ENCODE peak calls at places on chromosome 15, in five cellular contexts. A is GM12878, F is HCT116, Q is H1, H is K562. S is an unnamed sample.

GRCh38 chr15:65819563-65819960 is 27.5 kb upstream of the DENND4A start:
- DNase-seq in A (no peak), Q (no peak), H (peak; percentile 81), F (no peak), S (peak; percentile 45)

GRCh38 chr15:76108021-76108723 is 48.4 kb downstream of the TMEM266 start:
- DNase-seq in Q (no peak), H (no peak), F (no peak), A (no peak), S (no peak)

GRCh38 chr15:95018888-95019545 is 787.7 kb downstream of the MCTP2 start:
- DNase-seq in H (peak; percentile 9), A (no peak), Q (no peak), F (no peak), S (no peak)

GRCh38 chr15:80855206-80855605 is 76.0 kb downstream of the CEMIP start:
- DNase-seq in A (no peak), Q (no peak), H (no peak), F (no peak), S (no peak)

GRCh38 chr15:98123834-98124233 is 163.3 kb downstream of the ARRDC4 start:
- DNase-seq in A (no peak), F (no peak), H (no peak), Q (no peak), S (no peak)

GRCh38 chr15:84702961-84703482 is 12.9 kb downstream of the SEC11A start:
- DNase-seq in F (no peak), H (no peak), A (no peak), Q (no peak), S (no peak)

GRCh38 chr15:87537295-87537694 is 719.2 kb downstream of the NTRK3 start:
- DNase-seq in F (no peak), H (no peak), A (no peak), Q (no peak), S (no peak)

GRCh38 chr15:50241684-50242450 is 23.7 kb downstream of the HDC start:
- DNase-seq in A (no peak), H (no peak), F (no peak), Q (no peak), S (no peak)

GRCh38 chr15:85116925-85117646 is 135.4 kb downstream of the PDE8A start:
- DNase-seq in Q (no peak), H (no peak), A (peak; percentile 7), F (no peak), S (no peak)

GRCh38 chr15:37038036-37038715 is 62.2 kb downstream of the MEIS2 start:
- DNase-seq in H (no peak), Q (no peak), A (no peak), F (no peak), S (no peak)

GRCh38 chr15:68316061-68316804 is 38.7 kb downstream of the FEM1B start:
- DNase-seq in H (peak; percentile 31), A (no peak), F (no peak), Q (no peak), S (no peak)

GRCh38 chr15:57196865-57197264 is 179.4 kb upstream of the CGNL1 start:
- DNase-seq in H (no peak), F (no peak), A (no peak), Q (no peak), S (no peak)

GRCh38 chr15:61447981-61448380 is 218.9 kb upstream of the RORA start:
- DNase-seq in A (no peak), Q (no peak), H (no peak), F (no peak), S (no peak)

GRCh38 chr15:92979011-92979701 is 79.0 kb downstream of the CHD2 start:
- DNase-seq in F (no peak), H (no peak), Q (no peak), A (peak; percentile 9), S (no peak)

GRCh38 chr15:66702035-66702769 is at the start of gene SMAD6:
- DNase-seq in Q (peak; percentile 93), A (no peak), H (peak; percentile 87), F (peak; percentile 95), S (peak; percentile 98)

GRCh38 chr15:32970847-32971246 is 223.7 kb downstream of the FMN1 start:
- DNase-seq in H (no peak), Q (no peak), F (no peak), A (no peak), S (no peak)

GRCh38 chr15:58957101-58957973 is 23.9 kb upstream of the SLTM start:
- DNase-seq in F (peak; percentile 81), H (peak; percentile 61), Q (no peak), A (no peak), S (peak; percentile 69)

GRCh38 chr15:65883571-65883970 is 14.3 kb downstream of the RAB11A start:
- DNase-seq in A (no peak), Q (no peak), F (no peak), H (no peak), S (no peak)

GRCh38 chr15:29473621-29474105 is 204.0 kb upstream of the NSMCE3 start:
- DNase-seq in Q (no peak), A (no peak), F (no peak), H (no peak), S (no peak)

GRCh38 chr15:62739507-62739906 is 303.0 kb upstream of the TPM1 start:
- DNase-seq in A (no peak), Q (no peak), F (no peak), H (no peak), S (no peak)

GRCh38 chr15:49063402-49064280 is 17.4 kb upstream of the SECISBP2L start:
- DNase-seq in F (no peak), H (no peak), A (no peak), Q (no peak), S (no peak)

GRCh38 chr15:49471733-49472132 is 48.7 kb downstream of the FGF7 start:
- DNase-seq in F (no peak), Q (no peak), A (peak; percentile 40), H (no peak), S (no peak)

GRCh38 chr15:74269362-74270035 is 33.4 kb downstream of the CCDC33 start:
- DNase-seq in H (no peak), F (no peak), A (no peak), Q (no peak), S (no peak)

GRCh38 chr15:59685737-59686297 is 3.3 kb downstream of the BNIP2 start:
- DNase-seq in H (no peak), A (no peak), Q (no peak), F (no peak), S (no peak)

GRCh38 chr15:23823508-23823907 is 136.4 kb upstream of the NDN start:
- DNase-seq in F (no peak), A (no peak), Q (peak; percentile 56), H (peak; percentile 20), S (peak; percentile 29)

GRCh38 chr15:62027916-62028315 is 32.3 kb downstream of the VPS13C start:
- DNase-seq in A (no peak), H (no peak), Q (no peak), F (no peak), S (no peak)

DNA sequence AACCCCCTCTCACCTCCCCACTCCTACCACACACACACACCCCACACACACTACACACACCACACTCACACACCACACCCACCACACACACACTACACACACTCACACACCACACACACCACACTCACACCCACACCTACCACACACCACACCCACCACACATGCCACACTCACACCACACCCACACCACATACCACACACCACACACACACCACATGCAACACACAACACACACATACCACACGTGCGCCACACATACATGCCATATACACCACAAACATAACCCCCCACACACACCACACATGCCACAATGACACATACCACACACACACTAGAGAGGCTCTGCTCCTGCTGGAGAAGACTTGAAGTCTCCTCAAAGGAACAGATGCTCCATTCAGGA is 5.9 kb upstream of the ITPKA start:
- DNase-seq in A (no peak), Q (no peak), H (no peak), F (no peak), S (no peak)
- TF ChIP-seq SRF in A (no peak), Q (no peak), H (no peak), F (no peak), S (no peak)

DNA sequence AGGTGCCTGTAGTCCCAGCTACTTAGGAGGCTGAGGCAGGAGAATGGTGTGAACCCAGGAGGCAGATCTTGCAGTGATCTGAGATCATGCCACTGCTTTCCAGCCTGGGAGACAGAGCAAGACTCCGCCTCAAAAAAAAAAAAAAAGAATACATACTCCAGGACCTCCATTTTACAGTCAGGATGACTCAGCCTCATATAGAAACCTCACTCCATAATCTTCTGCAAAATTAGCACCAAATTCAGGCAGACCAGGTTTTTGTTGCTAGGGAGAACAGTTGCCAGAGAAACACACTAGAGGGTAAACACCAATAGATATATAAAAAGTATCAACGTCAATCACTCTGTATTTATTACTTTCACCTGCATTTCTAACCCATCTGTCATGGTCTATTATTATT is 28.3 kb upstream of the AP3B2 start:
- DNase-seq in F (no peak), A (no peak), Q (no peak), H (peak; percentile 26), S (no peak)
- TF ChIP-seq SRF in F (no peak), A (no peak), Q (no peak), H (no peak), S (no peak)

DNA sequence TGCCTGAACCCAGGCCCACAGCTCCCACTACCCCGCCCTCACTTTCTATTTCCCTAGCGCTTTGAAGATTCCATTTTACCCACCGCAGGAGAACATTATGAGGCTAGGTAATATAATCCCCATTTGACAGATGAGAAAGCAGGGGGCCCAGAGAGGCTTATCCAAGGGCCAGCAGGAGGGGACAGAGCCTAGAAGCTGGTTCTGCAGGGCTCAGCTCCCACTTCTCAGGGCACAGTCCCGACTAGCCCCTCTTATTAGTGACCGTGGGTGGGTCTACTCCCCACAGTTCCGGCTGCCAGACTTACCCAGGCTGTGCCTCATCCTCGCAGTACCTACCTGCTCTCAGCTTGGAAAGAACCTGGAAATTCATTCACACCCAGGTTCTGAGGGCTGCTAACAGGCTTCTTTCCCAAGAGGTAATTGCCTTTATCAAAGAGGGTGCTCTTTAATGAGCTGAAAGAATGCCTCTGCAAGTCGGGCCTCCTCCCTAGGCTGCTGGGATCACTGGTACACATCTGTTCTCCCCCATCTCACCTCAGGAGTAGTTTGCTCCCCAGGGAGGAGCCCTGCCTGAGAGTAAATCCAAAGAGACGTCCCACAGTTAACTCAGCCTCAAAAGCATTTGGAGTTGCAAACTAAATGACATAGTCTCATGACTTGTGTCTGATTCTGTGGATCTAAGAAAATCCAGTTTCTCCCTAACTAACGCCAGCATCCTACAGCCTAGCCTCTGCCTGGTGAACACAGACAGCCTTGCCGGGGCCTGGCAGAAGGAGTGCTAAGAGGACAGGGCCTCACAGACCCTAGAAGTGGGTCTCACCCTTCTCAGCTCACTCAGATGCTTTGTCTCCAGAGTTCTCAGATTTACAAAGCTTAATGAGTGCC is 125.0 kb downstream of the CHSY1 start:
- DNase-seq in A (no peak), H (no peak), F (no peak), Q (no peak), S (no peak)
- TF ChIP-seq SRF in A (no peak), H (no peak), F (no peak), Q (no peak), S (no peak)

GRCh38 chr15:70720228-70721016 is 42.9 kb downstream of the UACA start:
- DNase-seq in A (no peak), H (no peak), Q (no peak), F (no peak), S (no peak)
- TF ChIP-seq SRF in A (no peak), H (no peak), Q (no peak), F (no peak), S (no peak)

DNA sequence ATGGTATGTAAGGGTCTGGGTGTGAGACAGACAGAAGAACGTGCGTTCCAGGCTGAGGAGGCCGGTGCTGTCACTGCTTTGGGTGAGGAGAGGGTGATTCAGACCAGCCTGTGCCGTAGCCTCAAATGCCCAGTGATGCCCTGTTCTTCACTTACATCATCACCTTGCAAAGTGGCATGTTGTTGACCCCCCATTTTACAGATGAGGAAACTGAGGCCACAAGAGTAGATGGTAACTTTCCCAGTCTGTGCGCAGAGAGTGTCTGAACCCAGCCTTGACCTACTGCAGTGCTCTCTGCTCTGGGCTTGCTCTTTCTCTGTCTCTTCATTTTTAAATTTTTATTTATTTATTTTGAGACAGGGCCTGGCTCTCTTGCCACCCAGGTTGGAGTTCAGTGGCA is 1.6 kb upstream of the CTSH start:
- DNase-seq in A (no peak), F (no peak), Q (no peak), H (no peak), S (no peak)
- TF ChIP-seq SRF in A (no peak), F (no peak), Q (no peak), H (no peak), S (no peak)